ENCODE peak calls at places on chromosomes 7 and 10, in four cellular contexts. L, P, W and Y are unnamed samples.
A peak's percentile ranks its signal among the peaks of the same experiment; 100 is the strongest.

GRCh38 chr10:31650010-31650409 is 278.6 kb downstream of the ARHGAP12 start:
- DNase-seq in L (no peak), P (peak; percentile 56), W (no peak), Y (no peak)

GRCh38 chr7:53311205-53311604 is 275.8 kb downstream of the POM121L12 start:
- DNase-seq in L (no peak), P (no peak), W (no peak), Y (no peak)

GRCh38 chr10:132957131-132957530 is 14.8 kb upstream of the CFAP46 start:
- DNase-seq in L (no peak), P (no peak), W (no peak), Y (no peak)

GRCh38 chr7:95796617-95797016 is 24.3 kb downstream of the DYNC1I1 start:
- DNase-seq in L (no peak), P (no peak), W (no peak), Y (no peak)

GRCh38 chr7:37915438-37915837 is 1.2 kb downstream of the SFRP4 start:
- DNase-seq in L (no peak), P (no peak), W (no peak), Y (no peak)

GRCh38 chr10:19325581-19325980 is 277.0 kb downstream of the MALRD1 start:
- DNase-seq in L (no peak), P (peak; percentile 34), W (no peak), Y (no peak)

GRCh38 chr10:88386204-88386877 is 196.8 kb downstream of the RNLS start:
- DNase-seq in L (peak; percentile 37), P (no peak), W (no peak), Y (no peak)

GRCh38 chr7:47464266-47464665 is 117.6 kb downstream of the TNS3 start:
- DNase-seq in L (no peak), P (no peak), W (no peak), Y (no peak)

GRCh38 chr10:69213601-69214311 is 6.4 kb upstream of the HKDC1 start:
- DNase-seq in L (no peak), P (no peak), W (no peak), Y (no peak)

GRCh38 chr10:64130152-64130551 is 609.0 kb downstream of the REEP3 start:
- DNase-seq in L (no peak), P (no peak), W (no peak), Y (no peak)

GRCh38 chr10:49609283-49610014 is 661 bp upstream of the SLC18A3 start:
- DNase-seq in L (no peak), P (no peak), W (no peak), Y (no peak)

GRCh38 chr7:119335405-119335804 is 937.6 kb upstream of the KCND2 start:
- DNase-seq in L (no peak), P (peak; percentile 83), W (no peak), Y (no peak)

GRCh38 chr7:31333301-31333700 is 7.2 kb downstream of the NEUROD6 start:
- DNase-seq in L (no peak), P (no peak), W (no peak), Y (no peak)

GRCh38 chr7:148379693-148380092 is 210.9 kb upstream of the C7orf33 start:
- DNase-seq in L (no peak), P (no peak), W (no peak), Y (no peak)

GRCh38 chr10:70722820-70723424 is 50.6 kb downstream of the ADAMTS14 start:
- DNase-seq in L (peak; percentile 93), P (peak; percentile 79), W (no peak), Y (no peak)

GRCh38 chr10:101563497-101564040 is 24.5 kb downstream of the POLL start:
- DNase-seq in L (no peak), P (no peak), W (peak; percentile 17), Y (no peak)

GRCh38 chr10:73979428-73980407 is 18.2 kb upstream of the VCL start:
- DNase-seq in L (no peak), P (no peak), W (no peak), Y (no peak)

GRCh38 chr7:22842973-22843372 is 20.3 kb upstream of the TOMM7 start:
- DNase-seq in L (no peak), P (no peak), W (no peak), Y (no peak)

GRCh38 chr7:99790407-99790806 is 6.4 kb upstream of the CYP3A4 start:
- DNase-seq in L (no peak), P (no peak), W (no peak), Y (no peak)

GRCh38 chr7:10889266-10889898 is 84.3 kb upstream of the PHF14 start:
- DNase-seq in L (peak; percentile 50), P (peak; percentile 58), W (peak; percentile 32), Y (no peak)

GRCh38 chr7:2821842-2822507 is 22.1 kb downstream of the GNA12 start:
- DNase-seq in L (peak; percentile 74), P (peak; percentile 73), W (no peak), Y (no peak)

GRCh38 chr7:25519962-25520562 is 291.8 kb upstream of the NPVF start:
- DNase-seq in L (no peak), P (no peak), W (no peak), Y (no peak)

GRCh38 chr7:91266067-91266930 is 2.1 kb downstream of the FZD1 start:
- DNase-seq in L (no peak), P (no peak), W (no peak), Y (peak; percentile 15)

GRCh38 chr10:15439381-15439837 is 68.3 kb upstream of the FAM171A1 start:
- DNase-seq in L (no peak), P (no peak), W (no peak), Y (no peak)

GRCh38 chr7:137987011-137987334 is 14.9 kb downstream of the CREB3L2 start:
- DNase-seq in L (no peak), P (no peak), W (no peak), Y (no peak)

GRCh38 chr7:55279080-55279845 is 85.9 kb upstream of the LANCL2 start:
- DNase-seq in L (no peak), P (no peak), W (no peak), Y (no peak)

DNA sequence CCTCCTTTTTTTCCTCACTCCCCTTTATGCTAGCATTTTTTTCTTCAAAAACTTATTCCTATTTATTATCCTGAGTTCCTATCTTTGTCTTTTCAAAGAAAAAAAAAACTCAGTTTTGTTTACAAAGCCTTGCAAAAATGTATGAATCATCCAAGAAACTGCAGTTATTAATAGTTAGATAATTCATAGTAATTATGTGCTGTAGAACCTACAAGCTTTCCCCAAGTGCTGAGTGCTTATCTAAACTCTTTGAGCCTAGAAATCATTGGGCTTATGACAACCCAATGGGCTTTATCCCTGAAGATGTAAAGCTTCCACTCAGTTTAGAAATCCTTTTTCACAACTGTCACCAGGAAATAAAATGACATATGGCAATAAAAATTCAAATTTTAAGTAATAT is 145.9 kb upstream of the WNT16 start:
- DNase-seq in L (no peak), P (no peak), W (no peak), Y (no peak)
- H3K4me1 ChIP-seq in L (no peaks in the 10 kb centered on the region), P (no peaks in the 10 kb centered on the region), W (no peaks in the 10 kb centered on the region), Y (no peaks in the 10 kb centered on the region)

DNA sequence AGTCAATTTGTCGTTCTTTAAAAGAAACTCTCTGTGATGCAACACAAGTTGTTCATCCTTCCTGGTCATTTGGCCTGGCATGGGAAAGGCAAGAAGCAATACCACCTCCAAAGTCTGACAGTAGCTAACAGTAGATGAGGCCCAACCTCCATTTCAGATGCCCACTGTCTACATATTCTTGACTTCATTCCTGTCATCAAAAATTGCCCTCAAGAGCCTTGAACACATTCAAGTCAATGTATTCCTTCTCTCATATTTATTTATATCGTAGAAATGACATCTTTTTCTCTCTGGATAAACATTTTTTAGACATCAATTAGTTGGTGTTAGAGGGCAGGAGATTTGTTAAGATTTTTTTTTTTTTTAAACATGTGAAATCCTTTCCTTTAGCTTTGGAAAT is 33.7 kb downstream of the ABLIM1 start:
- DNase-seq in L (no peak), P (no peak), W (no peak), Y (no peak)
- H3K4me1 ChIP-seq in L (peaks cover 62% of the 10 kb centered on the region), P (peaks cover 45% of the 10 kb centered on the region), W (peaks cover 19% of the 10 kb centered on the region), Y (no peaks in the 10 kb centered on the region)

DNA sequence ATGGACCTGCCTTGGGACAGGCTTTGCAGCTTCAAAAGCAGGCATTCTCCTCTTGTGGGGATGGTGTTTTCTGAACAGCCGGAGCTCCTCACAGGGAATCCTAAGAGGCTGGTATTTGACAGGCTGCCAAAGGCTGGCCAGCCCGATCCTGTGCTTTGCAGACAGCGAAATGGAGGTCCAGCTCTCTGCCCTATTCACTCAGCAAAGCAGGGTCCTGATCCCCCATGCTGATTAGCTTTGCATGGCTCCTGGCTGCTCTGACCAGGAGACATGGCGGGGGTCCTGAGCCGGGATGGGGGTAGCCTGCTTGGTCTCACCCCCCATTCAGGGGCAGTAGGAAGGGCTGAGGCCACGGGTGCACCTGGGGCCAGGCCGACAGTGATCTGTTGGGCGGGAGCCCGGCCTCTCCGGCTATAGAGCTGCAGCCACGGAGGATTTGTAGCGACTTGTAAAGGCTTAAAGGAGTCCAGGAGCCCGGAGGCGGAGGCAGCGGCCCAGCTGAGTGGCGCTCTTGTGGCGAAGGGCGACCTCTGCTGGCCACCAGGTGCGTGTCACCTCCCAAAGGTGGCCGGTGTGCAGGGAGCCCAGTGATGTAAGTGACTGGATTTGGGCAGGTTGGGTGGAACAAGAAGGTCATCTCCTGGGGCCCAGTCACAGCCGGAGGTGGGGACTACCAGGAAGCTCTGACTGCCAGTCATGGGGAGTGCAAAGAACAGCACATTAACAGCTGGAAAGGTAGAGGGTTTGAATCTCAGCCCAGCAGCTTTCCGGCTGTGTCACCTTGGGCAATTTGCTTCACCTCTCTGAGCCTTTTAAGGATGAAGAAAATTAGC is 126.5 kb downstream of the ZMIZ1 start:
- DNase-seq in L (peak; percentile 76), P (peak; percentile 100), W (peak; percentile 92), Y (peak; percentile 79)
- H3K4me1 ChIP-seq in L (peaks cover 33% of the 10 kb centered on the region), P (peaks cover 28% of the 10 kb centered on the region), W (peaks cover 17% of the 10 kb centered on the region), Y (peaks cover 7% of the 10 kb centered on the region)

GRCh38 chr7:131896189-131896855 is 339.9 kb upstream of the PODXL start:
- DNase-seq in L (no peak), P (no peak), W (no peak), Y (no peak)
- H3K4me1 ChIP-seq in L (no peaks in the 10 kb centered on the region), P (peaks cover 28% of the 10 kb centered on the region), W (no peaks in the 10 kb centered on the region), Y (no peaks in the 10 kb centered on the region)

DNA sequence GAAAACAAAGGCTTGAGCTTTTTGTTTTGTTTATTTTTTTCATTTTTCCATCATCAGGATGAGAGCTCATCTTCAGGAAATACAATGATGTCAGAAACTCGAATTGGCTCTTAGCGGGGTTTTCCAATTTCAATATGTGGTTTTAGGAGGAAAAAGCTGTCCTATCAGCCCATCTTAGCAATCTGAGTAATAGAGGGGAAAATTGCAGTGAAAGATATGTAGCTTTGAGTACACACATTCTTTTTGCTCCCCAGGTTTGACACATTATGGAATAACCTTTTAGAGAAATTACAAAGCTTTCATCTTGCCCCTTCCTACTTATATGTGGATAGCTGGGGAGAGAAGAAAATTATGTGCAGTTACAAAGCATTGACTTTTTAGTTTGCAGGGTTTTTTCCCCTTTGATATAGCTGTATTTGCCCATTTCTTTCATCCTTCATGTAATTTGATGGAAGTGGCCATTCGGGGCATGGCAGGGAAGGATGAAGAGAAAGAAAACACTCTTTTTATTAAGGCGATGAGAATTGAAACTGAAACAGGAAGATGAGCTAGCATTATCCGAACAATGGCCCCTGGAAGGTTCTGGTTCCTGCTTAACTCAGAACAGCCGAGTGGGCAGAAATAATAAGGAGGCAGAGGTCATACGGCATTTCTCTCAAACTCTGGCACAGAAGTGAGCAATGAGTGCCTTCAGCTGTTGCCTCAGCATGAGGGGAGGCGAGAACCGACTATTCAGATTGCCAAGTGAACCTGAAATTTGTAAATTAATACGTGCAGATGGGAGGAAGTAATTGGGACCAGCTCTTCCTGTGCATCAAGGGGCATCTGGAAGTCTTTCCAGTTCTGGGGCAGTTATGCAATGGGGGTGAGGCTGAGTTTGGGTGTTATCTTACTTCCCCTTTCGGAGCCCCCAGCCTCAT is 113.3 kb upstream of the MYO3A start:
- DNase-seq in L (no peak), P (no peak), W (no peak), Y (no peak)
- H3K4me1 ChIP-seq in L (no peaks in the 10 kb centered on the region), P (no peaks in the 10 kb centered on the region), W (no peaks in the 10 kb centered on the region), Y (no peaks in the 10 kb centered on the region)

GRCh38 chr7:7556852-7557251 is 9.8 kb upstream of the MIOS start:
- DNase-seq in L (no peak), P (no peak), W (no peak), Y (no peak)
- H3K4me1 ChIP-seq in L (peaks cover 8% of the 10 kb centered on the region), P (peaks cover 17% of the 10 kb centered on the region), W (no peaks in the 10 kb centered on the region), Y (peaks cover 12% of the 10 kb centered on the region)

GRCh38 chr7:129122086-129122750 is 22.3 kb upstream of the TSPAN33 start:
- DNase-seq in L (no peak), P (no peak), W (no peak), Y (no peak)
- H3K4me1 ChIP-seq in L (no peaks in the 10 kb centered on the region), P (no peaks in the 10 kb centered on the region), W (no peaks in the 10 kb centered on the region), Y (no peaks in the 10 kb centered on the region)